ENCODE peak calls at places on chromosomes 4 and X, in six cellular contexts. G, D, V, A, L and N are unnamed samples.

GRCh38 chr4:54229631-54230478 is 762 bp downstream of the PDGFRA start:
- DNase-seq in G (peak; percentile 84), D (peak; percentile 41), V (no peak), A (no peak), L (peak; percentile 67), N (no peak)

GRCh38 chrX:98357146-98357545 is 1473.4 kb downstream of the RPA4 start:
- DNase-seq in G (no peak), D (no peak), V (no peak), A (no peak), L (no peak), N (no peak)

GRCh38 chr4:157819693-157820464 is 352.9 kb downstream of the GASK1B start:
- DNase-seq in G (peak; percentile 67), D (no peak), V (no peak), A (no peak), L (no peak), N (no peak)

GRCh38 chr4:27360651-27361347 is 500.2 kb downstream of the STIM2 start:
- DNase-seq in G (no peak), D (no peak), V (no peak), A (no peak), L (no peak), N (no peak)

GRCh38 chr4:100977274-100977673 is 370.1 kb downstream of the PPP3CA start:
- DNase-seq in G (no peak), D (no peak), V (no peak), A (no peak), L (no peak), N (no peak)

GRCh38 chr4:55087016-55087929 is 38.1 kb downstream of the KDR start:
- DNase-seq in G (no peak), D (no peak), V (no peak), A (no peak), L (no peak), N (no peak)

GRCh38 chr4:54268151-54268550 is 39.1 kb downstream of the PDGFRA start:
- DNase-seq in G (no peak), D (no peak), V (no peak), A (no peak), L (no peak), N (no peak)

GRCh38 chr4:94995684-94996394 is 238.1 kb downstream of the BMPR1B start:
- DNase-seq in G (no peak), D (peak; percentile 21), V (no peak), A (no peak), L (peak; percentile 26), N (no peak)

GRCh38 chrX:39157796-39158195 is 356.5 kb downstream of the MID1IP1 start:
- DNase-seq in G (no peak), D (no peak), V (no peak), A (no peak), L (no peak), N (no peak)

GRCh38 chr4:94412019-94413017 is 39.4 kb upstream of the PDLIM5 start:
- DNase-seq in G (no peak), D (peak; percentile 12), V (no peak), A (no peak), L (no peak), N (no peak)

GRCh38 chr4:13701937-13702446 is 74.5 kb upstream of the BOD1L1 start:
- DNase-seq in G (no peak), D (no peak), V (no peak), A (peak; percentile 49), L (no peak), N (no peak)

GRCh38 chrX:43849173-43849572 is 33.1 kb downstream of the MAOB start:
- DNase-seq in G (no peak), D (no peak), V (no peak), A (no peak), L (no peak), N (no peak)